ENCODE peak calls at places on chromosome 1, in five cellular contexts. One of them, this sample, is unnamed.

GRCh38 chr1:41496080-41497055 is 11.9 kb upstream of the EDN2 start:
- DNase-seq in immature natural killer cell: no peak
- DNase-seq in GF-D8: no peak
- DNase-seq in WTC11: peak; percentile 85
- DNase-seq in GM19239: no peak
- DNase-seq in this sample: peak; percentile 91

GRCh38 chr1:7149080-7149838 is 364.0 kb downstream of the CAMTA1 start:
- DNase-seq in immature natural killer cell: no peak
- DNase-seq in GF-D8: no peak
- DNase-seq in WTC11: peak; percentile 51
- DNase-seq in GM19239: no peak
- DNase-seq in this sample: no peak

GRCh38 chr1:211687462-211688215 is 12.2 kb upstream of the NEK2 start:
- DNase-seq in immature natural killer cell: peak; percentile 47
- DNase-seq in GF-D8: no peak
- DNase-seq in WTC11: no peak
- DNase-seq in GM19239: no peak
- DNase-seq in this sample: no peak

GRCh38 chr1:25804244-25804963 is 4.4 kb downstream of the SELENON start:
- DNase-seq in immature natural killer cell: no peak
- DNase-seq in GF-D8: no peak
- DNase-seq in WTC11: no peak
- DNase-seq in GM19239: peak; percentile 79
- DNase-seq in this sample: no peak

GRCh38 chr1:23129846-23130245 is 38.8 kb downstream of the LUZP1 start:
- DNase-seq in immature natural killer cell: no peak
- DNase-seq in GF-D8: no peak
- DNase-seq in WTC11: no peak
- DNase-seq in GM19239: no peak
- DNase-seq in this sample: no peak

GRCh38 chr1:217881607-217882332 is 250.6 kb downstream of the SPATA17 start:
- DNase-seq in immature natural killer cell: no peak
- DNase-seq in GF-D8: no peak
- DNase-seq in WTC11: no peak
- DNase-seq in GM19239: no peak
- DNase-seq in this sample: no peak

GRCh38 chr1:35097224-35097623 is 18.0 kb downstream of the ZMYM1 start:
- DNase-seq in immature natural killer cell: no peak
- DNase-seq in GF-D8: peak; percentile 95
- DNase-seq in WTC11: no peak
- DNase-seq in GM19239: no peak
- DNase-seq in this sample: no peak

GRCh38 chr1:168391759-168392681 is 111.3 kb downstream of the TBX19 start:
- DNase-seq in immature natural killer cell: peak; percentile 66
- DNase-seq in GF-D8: no peak
- DNase-seq in WTC11: no peak
- DNase-seq in GM19239: no peak
- DNase-seq in this sample: no peak

GRCh38 chr1:108962681-108963051 is 618 bp downstream of the CLCC1 start:
- DNase-seq in immature natural killer cell: no peak
- DNase-seq in GF-D8: no peak
- DNase-seq in WTC11: peak; percentile 36
- DNase-seq in GM19239: no peak
- DNase-seq in this sample: no peak

GRCh38 chr1:95002167-95002566 is 70.6 kb downstream of the ALG14 start:
- DNase-seq in immature natural killer cell: no peak
- DNase-seq in GF-D8: no peak
- DNase-seq in WTC11: no peak
- DNase-seq in GM19239: no peak
- DNase-seq in this sample: no peak

GRCh38 chr1:210653771-210654170 is 325.1 kb downstream of the HHAT start:
- DNase-seq in immature natural killer cell: no peak
- DNase-seq in GF-D8: no peak
- DNase-seq in WTC11: no peak
- DNase-seq in GM19239: no peak
- DNase-seq in this sample: peak; percentile 34

GRCh38 chr1:26281971-26282693 is 2.2 kb downstream of the SH3BGRL3 start:
- DNase-seq in immature natural killer cell: no peak
- DNase-seq in GF-D8: peak; percentile 22
- DNase-seq in WTC11: peak; percentile 82
- DNase-seq in GM19239: no peak
- DNase-seq in this sample: peak; percentile 51

GRCh38 chr1:240468616-240469015 is 143.3 kb downstream of the GREM2 start:
- DNase-seq in immature natural killer cell: no peak
- DNase-seq in GF-D8: no peak
- DNase-seq in WTC11: no peak
- DNase-seq in GM19239: no peak
- DNase-seq in this sample: no peak

GRCh38 chr1:205421728-205422127 is at the start of gene LEMD1:
- DNase-seq in immature natural killer cell: no peak
- DNase-seq in GF-D8: no peak
- DNase-seq in WTC11: no peak
- DNase-seq in GM19239: no peak
- DNase-seq in this sample: peak; percentile 74

GRCh38 chr1:221874285-221875003 is 132.6 kb upstream of the DUSP10 start:
- DNase-seq in immature natural killer cell: no peak
- DNase-seq in GF-D8: no peak
- DNase-seq in WTC11: no peak
- DNase-seq in GM19239: no peak
- DNase-seq in this sample: no peak

GRCh38 chr1:74571493-74571800 is 59.0 kb upstream of the LRRC53 start:
- DNase-seq in immature natural killer cell: no peak
- DNase-seq in GF-D8: no peak
- DNase-seq in WTC11: no peak
- DNase-seq in GM19239: no peak
- DNase-seq in this sample: no peak

GRCh38 chr1:167548059-167548932 is 5.3 kb downstream of the CREG1 start:
- DNase-seq in immature natural killer cell: no peak
- DNase-seq in GF-D8: peak; percentile 84
- DNase-seq in WTC11: no peak
- DNase-seq in GM19239: no peak
- DNase-seq in this sample: no peak

This sample was measured in SJCRH30.